ENCODE peak calls at places on chromosomes 1 and 21, in five cellular contexts. One of them, this sample, is unnamed.

GRCh38 chr1:27001570-27002360 is 8.3 kb downstream of the TRNP1 start:
- DNase-seq in effector memory CD4-positive, alpha-beta T cell: no peak
- DNase-seq in SK-N-DZ: no peak
- DNase-seq in left lobe of liver: no peak
- DNase-seq in activated CD4-positive, alpha-beta T cell treated with anti-CD3 and anti-CD28 coated beads for 24 hours: no peak
- DNase-seq in this sample: peak

GRCh38 chr1:155499953-155500621 is 62.5 kb downstream of the ASH1L start:
- DNase-seq in effector memory CD4-positive, alpha-beta T cell: no peak
- DNase-seq in left lobe of liver: no peak
- DNase-seq in activated CD4-positive, alpha-beta T cell treated with anti-CD3 and anti-CD28 coated beads for 24 hours: no peak
- DNase-seq in SK-N-DZ: no peak
- DNase-seq in this sample: no peak

GRCh38 chr1:48038273-48038767 is 41.1 kb upstream of the TRABD2B start:
- DNase-seq in effector memory CD4-positive, alpha-beta T cell: no peak
- DNase-seq in activated CD4-positive, alpha-beta T cell treated with anti-CD3 and anti-CD28 coated beads for 24 hours: no peak
- DNase-seq in SK-N-DZ: no peak
- DNase-seq in left lobe of liver: no peak
- DNase-seq in this sample: no peak

GRCh38 chr1:19676438-19676922 is 11.8 kb downstream of the HTR6 start:
- DNase-seq in SK-N-DZ: no peak
- DNase-seq in left lobe of liver: no peak
- DNase-seq in activated CD4-positive, alpha-beta T cell treated with anti-CD3 and anti-CD28 coated beads for 24 hours: no peak
- DNase-seq in effector memory CD4-positive, alpha-beta T cell: no peak
- DNase-seq in this sample: no peak

GRCh38 chr1:228399531-228400236 is 7.0 kb downstream of the TRIM11 start:
- DNase-seq in activated CD4-positive, alpha-beta T cell treated with anti-CD3 and anti-CD28 coated beads for 24 hours: no peak
- DNase-seq in SK-N-DZ: no peak
- DNase-seq in effector memory CD4-positive, alpha-beta T cell: no peak
- DNase-seq in left lobe of liver: no peak
- DNase-seq in this sample: peak

GRCh38 chr21:8991968-8992621 is 1529.3 kb upstream of the TPTE start:
- DNase-seq in left lobe of liver: no peak
- DNase-seq in effector memory CD4-positive, alpha-beta T cell: no peak
- DNase-seq in SK-N-DZ: no peak
- DNase-seq in activated CD4-positive, alpha-beta T cell treated with anti-CD3 and anti-CD28 coated beads for 24 hours: no peak
- DNase-seq in this sample: no peak

GRCh38 chr1:221839794-221840395 is 98.0 kb upstream of the DUSP10 start:
- DNase-seq in effector memory CD4-positive, alpha-beta T cell: peak
- DNase-seq in left lobe of liver: no peak
- DNase-seq in activated CD4-positive, alpha-beta T cell treated with anti-CD3 and anti-CD28 coated beads for 24 hours: peak
- DNase-seq in SK-N-DZ: no peak
- DNase-seq in this sample: peak

GRCh38 chr1:87714278-87714677 is 385.6 kb downstream of the LMO4 start:
- DNase-seq in effector memory CD4-positive, alpha-beta T cell: no peak
- DNase-seq in left lobe of liver: no peak
- DNase-seq in activated CD4-positive, alpha-beta T cell treated with anti-CD3 and anti-CD28 coated beads for 24 hours: no peak
- DNase-seq in SK-N-DZ: no peak
- DNase-seq in this sample: no peak

GRCh38 chr1:59752556-59753412 is 62.0 kb upstream of the HOOK1 start:
- DNase-seq in effector memory CD4-positive, alpha-beta T cell: no peak
- DNase-seq in SK-N-DZ: no peak
- DNase-seq in left lobe of liver: no peak
- DNase-seq in activated CD4-positive, alpha-beta T cell treated with anti-CD3 and anti-CD28 coated beads for 24 hours: no peak
- DNase-seq in this sample: no peak

GRCh38 chr1:207918016-207918415 is 7.1 kb upstream of the CD34 start:
- DNase-seq in SK-N-DZ: no peak
- DNase-seq in effector memory CD4-positive, alpha-beta T cell: no peak
- DNase-seq in activated CD4-positive, alpha-beta T cell treated with anti-CD3 and anti-CD28 coated beads for 24 hours: no peak
- DNase-seq in left lobe of liver: no peak
- DNase-seq in this sample: no peak

GRCh38 chr21:26591543-26591942 is 18.5 kb upstream of the CYYR1 start:
- DNase-seq in SK-N-DZ: no peak
- DNase-seq in effector memory CD4-positive, alpha-beta T cell: no peak
- DNase-seq in left lobe of liver: no peak
- DNase-seq in activated CD4-positive, alpha-beta T cell treated with anti-CD3 and anti-CD28 coated beads for 24 hours: no peak
- DNase-seq in this sample: no peak

GRCh38 chr1:20402585-20403422 is 83.2 kb downstream of the CAMK2N1 start:
- DNase-seq in effector memory CD4-positive, alpha-beta T cell: no peak
- DNase-seq in left lobe of liver: peak
- DNase-seq in SK-N-DZ: no peak
- DNase-seq in activated CD4-positive, alpha-beta T cell treated with anti-CD3 and anti-CD28 coated beads for 24 hours: no peak
- DNase-seq in this sample: no peak

GRCh38 chr1:54290443-54291184 is 90.6 kb downstream of the MRPL37 start:
- DNase-seq in SK-N-DZ: no peak
- DNase-seq in left lobe of liver: no peak
- DNase-seq in activated CD4-positive, alpha-beta T cell treated with anti-CD3 and anti-CD28 coated beads for 24 hours: no peak
- DNase-seq in effector memory CD4-positive, alpha-beta T cell: no peak
- DNase-seq in this sample: no peak

GRCh38 chr1:20830378-20830777 is 43.3 kb upstream of the HP1BP3 start:
- DNase-seq in SK-N-DZ: no peak
- DNase-seq in left lobe of liver: no peak
- DNase-seq in activated CD4-positive, alpha-beta T cell treated with anti-CD3 and anti-CD28 coated beads for 24 hours: no peak
- DNase-seq in effector memory CD4-positive, alpha-beta T cell: no peak
- DNase-seq in this sample: no peak

GRCh38 chr1:61274979-61275378 is 192.6 kb downstream of the NFIA start:
- DNase-seq in SK-N-DZ: no peak
- DNase-seq in effector memory CD4-positive, alpha-beta T cell: no peak
- DNase-seq in activated CD4-positive, alpha-beta T cell treated with anti-CD3 and anti-CD28 coated beads for 24 hours: no peak
- DNase-seq in left lobe of liver: no peak
- DNase-seq in this sample: no peak

GRCh38 chr1:156344409-156344808 is 6.1 kb downstream of the TSACC start:
- DNase-seq in left lobe of liver: no peak
- DNase-seq in effector memory CD4-positive, alpha-beta T cell: no peak
- DNase-seq in activated CD4-positive, alpha-beta T cell treated with anti-CD3 and anti-CD28 coated beads for 24 hours: no peak
- DNase-seq in SK-N-DZ: peak
- DNase-seq in this sample: no peak

GRCh38 chr1:26168410-26169167 is at the start of gene C1orf232:
- DNase-seq in left lobe of liver: no peak
- DNase-seq in SK-N-DZ: peak
- DNase-seq in effector memory CD4-positive, alpha-beta T cell: no peak
- DNase-seq in activated CD4-positive, alpha-beta T cell treated with anti-CD3 and anti-CD28 coated beads for 24 hours: no peak
- DNase-seq in this sample: no peak

GRCh38 chr1:86965012-86965826 is 50.8 kb downstream of the HS2ST1 start:
- DNase-seq in activated CD4-positive, alpha-beta T cell treated with anti-CD3 and anti-CD28 coated beads for 24 hours: no peak
- DNase-seq in effector memory CD4-positive, alpha-beta T cell: no peak
- DNase-seq in SK-N-DZ: peak
- DNase-seq in left lobe of liver: no peak
- DNase-seq in this sample: no peak

GRCh38 chr1:43065191-43065590 is 106.5 kb upstream of the SLC2A1 start:
- DNase-seq in activated CD4-positive, alpha-beta T cell treated with anti-CD3 and anti-CD28 coated beads for 24 hours: no peak
- DNase-seq in effector memory CD4-positive, alpha-beta T cell: no peak
- DNase-seq in left lobe of liver: no peak
- DNase-seq in SK-N-DZ: no peak
- DNase-seq in this sample: no peak

GRCh38 chr1:233113009-233113712 is 162.8 kb downstream of the NTPCR start:
- DNase-seq in effector memory CD4-positive, alpha-beta T cell: no peak
- DNase-seq in left lobe of liver: no peak
- DNase-seq in SK-N-DZ: peak
- DNase-seq in activated CD4-positive, alpha-beta T cell treated with anti-CD3 and anti-CD28 coated beads for 24 hours: no peak
- DNase-seq in this sample: peak

GRCh38 chr1:245583575-245584330 is 429.0 kb downstream of the KIF26B start:
- DNase-seq in activated CD4-positive, alpha-beta T cell treated with anti-CD3 and anti-CD28 coated beads for 24 hours: no peak
- DNase-seq in effector memory CD4-positive, alpha-beta T cell: no peak
- DNase-seq in left lobe of liver: no peak
- DNase-seq in SK-N-DZ: no peak
- DNase-seq in this sample: no peak

GRCh38 chr1:178653091-178653490 is 72.0 kb upstream of the RALGPS2 start:
- DNase-seq in left lobe of liver: no peak
- DNase-seq in SK-N-DZ: no peak
- DNase-seq in activated CD4-positive, alpha-beta T cell treated with anti-CD3 and anti-CD28 coated beads for 24 hours: no peak
- DNase-seq in effector memory CD4-positive, alpha-beta T cell: no peak
- DNase-seq in this sample: no peak

This sample was measured in right lobe of liver.